ENCODE peak calls at places on chromosome 11, in nine cellular contexts. One of them, this sample, is unnamed.

GRCh38 chr11:65491163-65491465 is 7.7 kb upstream of the MALAT1 start:
- DNase-seq in COR-L47: no peak
- DNase-seq in central memory CD8-positive, alpha-beta T cell: no peak
- DNase-seq in left lobe of liver: no peak
- DNase-seq in GM12878: no peak
- DNase-seq in nephron progenitor cell: no peak
- DNase-seq in T-helper 1 cell: no peak
- DNase-seq in activated CD4-positive, CD25-positive, alpha-beta regulatory T cell: no peak
- DNase-seq in KG1: no peak
- DNase-seq in this sample: no peak

GRCh38 chr11:11960687-11961086 is 47.7 kb downstream of the DKK3 start:
- DNase-seq in activated CD4-positive, CD25-positive, alpha-beta regulatory T cell: no peak
- DNase-seq in KG1: no peak
- DNase-seq in COR-L47: no peak
- DNase-seq in nephron progenitor cell: no peak
- DNase-seq in left lobe of liver: no peak
- DNase-seq in T-helper 1 cell: no peak
- DNase-seq in GM12878: no peak
- DNase-seq in central memory CD8-positive, alpha-beta T cell: no peak
- DNase-seq in this sample: no peak

GRCh38 chr11:72738199-72739141 is 13.7 kb downstream of the ARAP1 start:
- DNase-seq in COR-L47: no peak
- DNase-seq in activated CD4-positive, CD25-positive, alpha-beta regulatory T cell: no peak
- DNase-seq in KG1: peak; percentile 82
- DNase-seq in GM12878: no peak
- DNase-seq in T-helper 1 cell: peak; percentile 5
- DNase-seq in nephron progenitor cell: no peak
- DNase-seq in left lobe of liver: no peak
- DNase-seq in central memory CD8-positive, alpha-beta T cell: no peak
- DNase-seq in this sample: no peak

GRCh38 chr11:63277345-63277943 is 34.0 kb upstream of the SLC22A25 start:
- DNase-seq in activated CD4-positive, CD25-positive, alpha-beta regulatory T cell: no peak
- DNase-seq in GM12878: no peak
- DNase-seq in COR-L47: no peak
- DNase-seq in central memory CD8-positive, alpha-beta T cell: no peak
- DNase-seq in T-helper 1 cell: no peak
- DNase-seq in nephron progenitor cell: no peak
- DNase-seq in KG1: no peak
- DNase-seq in left lobe of liver: peak; percentile 63
- DNase-seq in this sample: no peak

GRCh38 chr11:27395556-27396258 is 32.7 kb upstream of the CCDC34 start:
- DNase-seq in nephron progenitor cell: no peak
- DNase-seq in activated CD4-positive, CD25-positive, alpha-beta regulatory T cell: no peak
- DNase-seq in T-helper 1 cell: no peak
- DNase-seq in KG1: no peak
- DNase-seq in COR-L47: peak; percentile 83
- DNase-seq in left lobe of liver: peak; percentile 72
- DNase-seq in GM12878: no peak
- DNase-seq in central memory CD8-positive, alpha-beta T cell: no peak
- DNase-seq in this sample: no peak

GRCh38 chr11:69442807-69443137 is 38.7 kb upstream of the LINC01488 start:
- DNase-seq in T-helper 1 cell: no peak
- DNase-seq in COR-L47: no peak
- DNase-seq in activated CD4-positive, CD25-positive, alpha-beta regulatory T cell: no peak
- DNase-seq in GM12878: no peak
- DNase-seq in central memory CD8-positive, alpha-beta T cell: no peak
- DNase-seq in nephron progenitor cell: peak; percentile 32
- DNase-seq in left lobe of liver: no peak
- DNase-seq in KG1: no peak
- DNase-seq in this sample: no peak

GRCh38 chr11:2097356-2097997 is 41.7 kb downstream of the IGF2 start:
- DNase-seq in central memory CD8-positive, alpha-beta T cell: no peak
- DNase-seq in activated CD4-positive, CD25-positive, alpha-beta regulatory T cell: no peak
- DNase-seq in COR-L47: no peak
- DNase-seq in T-helper 1 cell: no peak
- DNase-seq in KG1: no peak
- DNase-seq in GM12878: no peak
- DNase-seq in left lobe of liver: peak; percentile 79
- DNase-seq in nephron progenitor cell: peak; percentile 62
- DNase-seq in this sample: no peak

GRCh38 chr11:77231800-77232199 is 69.7 kb downstream of the GDPD4 start:
- DNase-seq in central memory CD8-positive, alpha-beta T cell: no peak
- DNase-seq in T-helper 1 cell: no peak
- DNase-seq in COR-L47: no peak
- DNase-seq in KG1: no peak
- DNase-seq in left lobe of liver: no peak
- DNase-seq in GM12878: no peak
- DNase-seq in nephron progenitor cell: no peak
- DNase-seq in activated CD4-positive, CD25-positive, alpha-beta regulatory T cell: no peak
- DNase-seq in this sample: no peak

GRCh38 chr11:16356057-16356750 is at the start of gene SOX6:
- DNase-seq in GM12878: no peak
- DNase-seq in left lobe of liver: no peak
- DNase-seq in central memory CD8-positive, alpha-beta T cell: no peak
- DNase-seq in COR-L47: no peak
- DNase-seq in activated CD4-positive, CD25-positive, alpha-beta regulatory T cell: no peak
- DNase-seq in nephron progenitor cell: no peak
- DNase-seq in KG1: no peak
- DNase-seq in T-helper 1 cell: no peak
- DNase-seq in this sample: no peak

GRCh38 chr11:2762451-2762850 is 62.7 kb upstream of the KCNQ1OT1 start:
- DNase-seq in T-helper 1 cell: peak; percentile 3
- DNase-seq in KG1: no peak
- DNase-seq in left lobe of liver: peak; percentile 32
- DNase-seq in nephron progenitor cell: no peak
- DNase-seq in GM12878: no peak
- DNase-seq in activated CD4-positive, CD25-positive, alpha-beta regulatory T cell: no peak
- DNase-seq in COR-L47: no peak
- DNase-seq in central memory CD8-positive, alpha-beta T cell: peak; percentile 10
- DNase-seq in this sample: no peak

GRCh38 chr11:33449798-33450197 is 192.6 kb downstream of the HIPK3 start:
- DNase-seq in T-helper 1 cell: no peak
- DNase-seq in COR-L47: no peak
- DNase-seq in nephron progenitor cell: no peak
- DNase-seq in central memory CD8-positive, alpha-beta T cell: no peak
- DNase-seq in KG1: no peak
- DNase-seq in left lobe of liver: no peak
- DNase-seq in GM12878: no peak
- DNase-seq in activated CD4-positive, CD25-positive, alpha-beta regulatory T cell: no peak
- DNase-seq in this sample: no peak

GRCh38 chr11:69304258-69304657 is 10.3 kb downstream of the MYEOV start:
- DNase-seq in GM12878: no peak
- DNase-seq in central memory CD8-positive, alpha-beta T cell: no peak
- DNase-seq in activated CD4-positive, CD25-positive, alpha-beta regulatory T cell: no peak
- DNase-seq in left lobe of liver: no peak
- DNase-seq in nephron progenitor cell: no peak
- DNase-seq in COR-L47: no peak
- DNase-seq in T-helper 1 cell: no peak
- DNase-seq in KG1: no peak
- DNase-seq in this sample: no peak

GRCh38 chr11:100574894-100575769 is 112.0 kb upstream of the ARHGAP42 start:
- DNase-seq in T-helper 1 cell: no peak
- DNase-seq in KG1: no peak
- DNase-seq in left lobe of liver: no peak
- DNase-seq in GM12878: no peak
- DNase-seq in nephron progenitor cell: no peak
- DNase-seq in COR-L47: peak; percentile 59
- DNase-seq in central memory CD8-positive, alpha-beta T cell: no peak
- DNase-seq in activated CD4-positive, CD25-positive, alpha-beta regulatory T cell: no peak
- DNase-seq in this sample: no peak

GRCh38 chr11:94948070-94948617 is 25.2 kb downstream of the CWC15 start:
- DNase-seq in GM12878: no peak
- DNase-seq in KG1: no peak
- DNase-seq in T-helper 1 cell: no peak
- DNase-seq in activated CD4-positive, CD25-positive, alpha-beta regulatory T cell: no peak
- DNase-seq in COR-L47: no peak
- DNase-seq in central memory CD8-positive, alpha-beta T cell: no peak
- DNase-seq in nephron progenitor cell: no peak
- DNase-seq in left lobe of liver: no peak
- DNase-seq in this sample: peak; percentile 20

GRCh38 chr11:3627291-3627690 is 14.5 kb downstream of the ART5 start:
- DNase-seq in nephron progenitor cell: no peak
- DNase-seq in central memory CD8-positive, alpha-beta T cell: no peak
- DNase-seq in T-helper 1 cell: no peak
- DNase-seq in KG1: no peak
- DNase-seq in GM12878: no peak
- DNase-seq in left lobe of liver: no peak
- DNase-seq in COR-L47: no peak
- DNase-seq in activated CD4-positive, CD25-positive, alpha-beta regulatory T cell: no peak
- DNase-seq in this sample: no peak

GRCh38 chr11:18834754-18835466 is 43.3 kb upstream of the PTPN5 start:
- DNase-seq in GM12878: no peak
- DNase-seq in COR-L47: no peak
- DNase-seq in KG1: no peak
- DNase-seq in nephron progenitor cell: no peak
- DNase-seq in left lobe of liver: no peak
- DNase-seq in T-helper 1 cell: no peak
- DNase-seq in central memory CD8-positive, alpha-beta T cell: no peak
- DNase-seq in activated CD4-positive, CD25-positive, alpha-beta regulatory T cell: no peak
- DNase-seq in this sample: no peak

GRCh38 chr11:119486691-119487259 is 63.8 kb upstream of the THY1 start:
- DNase-seq in T-helper 1 cell: no peak
- DNase-seq in KG1: no peak
- DNase-seq in GM12878: no peak
- DNase-seq in nephron progenitor cell: no peak
- DNase-seq in activated CD4-positive, CD25-positive, alpha-beta regulatory T cell: no peak
- DNase-seq in COR-L47: no peak
- DNase-seq in central memory CD8-positive, alpha-beta T cell: no peak
- DNase-seq in left lobe of liver: peak; percentile 23
- DNase-seq in this sample: no peak

GRCh38 chr11:41201156-41201555 is 258.3 kb downstream of the LRRC4C start:
- DNase-seq in left lobe of liver: no peak
- DNase-seq in GM12878: no peak
- DNase-seq in activated CD4-positive, CD25-positive, alpha-beta regulatory T cell: no peak
- DNase-seq in central memory CD8-positive, alpha-beta T cell: no peak
- DNase-seq in T-helper 1 cell: no peak
- DNase-seq in COR-L47: peak; percentile 16
- DNase-seq in KG1: no peak
- DNase-seq in nephron progenitor cell: peak; percentile 67
- DNase-seq in this sample: no peak

GRCh38 chr11:65745049-65745448 is 24.5 kb upstream of the RNASEH2C start:
- DNase-seq in COR-L47: no peak
- DNase-seq in GM12878: no peak
- DNase-seq in T-helper 1 cell: no peak
- DNase-seq in activated CD4-positive, CD25-positive, alpha-beta regulatory T cell: no peak
- DNase-seq in nephron progenitor cell: no peak
- DNase-seq in KG1: no peak
- DNase-seq in left lobe of liver: no peak
- DNase-seq in central memory CD8-positive, alpha-beta T cell: no peak
- DNase-seq in this sample: no peak

GRCh38 chr11:130886704-130887103 is 29.6 kb downstream of the SNX19 start:
- DNase-seq in activated CD4-positive, CD25-positive, alpha-beta regulatory T cell: no peak
- DNase-seq in COR-L47: no peak
- DNase-seq in T-helper 1 cell: no peak
- DNase-seq in KG1: no peak
- DNase-seq in central memory CD8-positive, alpha-beta T cell: no peak
- DNase-seq in left lobe of liver: no peak
- DNase-seq in nephron progenitor cell: no peak
- DNase-seq in GM12878: no peak
- DNase-seq in this sample: no peak

GRCh38 chr11:128555606-128556005 is 31.8 kb downstream of the ETS1 start:
- DNase-seq in GM12878: no peak
- DNase-seq in T-helper 1 cell: no peak
- DNase-seq in activated CD4-positive, CD25-positive, alpha-beta regulatory T cell: no peak
- DNase-seq in left lobe of liver: no peak
- DNase-seq in KG1: no peak
- DNase-seq in COR-L47: no peak
- DNase-seq in central memory CD8-positive, alpha-beta T cell: no peak
- DNase-seq in nephron progenitor cell: no peak
- DNase-seq in this sample: no peak

GRCh38 chr11:2299773-2300172 is 1.9 kb downstream of the C11orf21 start:
- DNase-seq in central memory CD8-positive, alpha-beta T cell: peak; percentile 10
- DNase-seq in GM12878: no peak
- DNase-seq in nephron progenitor cell: no peak
- DNase-seq in KG1: no peak
- DNase-seq in COR-L47: no peak
- DNase-seq in T-helper 1 cell: no peak
- DNase-seq in left lobe of liver: peak; percentile 40
- DNase-seq in activated CD4-positive, CD25-positive, alpha-beta regulatory T cell: no peak
- DNase-seq in this sample: no peak

This sample was measured in NCI-H2227 treated with DMSO at 0.1 percent for 48 hours.